ENCODE peak calls at places on chromosomes 2 and 18, in ten cellular contexts. S, O, Y, J, Z, T, C, Q, I and N are unnamed samples. For H3K27me3 and H3K4me1, the result is how much of the 10 kb centered on the place peaks cover.

GRCh38 chr2:73177645-73178255 is 24.6 kb upstream of the NOTO start:
- DNase-seq in S (no peak), O (no peak), Y (no peak), J (no peak), Z (no peak), T (no peak), C (no peak), Q (no peak), I (peak), N (no peak)

GRCh38 chr2:189466656-189467055 is 25.4 kb downstream of the WDR75 start:
- DNase-seq in S (no peak), O (peak), Y (peak), J (peak), Z (no peak), T (no peak), C (no peak), Q (no peak), I (peak), N (no peak)

GRCh38 chr2:74984947-74985637 is 26.6 kb downstream of the POLE4 start:
- DNase-seq in S (no peak), O (no peak), Y (no peak), J (no peak), Z (no peak), T (no peak), C (no peak), Q (no peak), I (peak), N (no peak)

GRCh38 chr2:219285894-219286425 is 6.8 kb downstream of the DNAJB2 start:
- DNase-seq in S (peak), O (peak), Y (no peak), J (no peak), Z (peak), T (no peak), C (no peak), Q (no peak), I (peak), N (no peak)

GRCh38 chr18:78596794-78597193 is 382.8 kb upstream of the SALL3 start:
- DNase-seq in S (no peak), O (no peak), Y (no peak), J (no peak), Z (no peak), T (no peak), C (no peak), Q (no peak), I (peak), N (no peak)

GRCh38 chr18:79613186-79613931 is 66.2 kb upstream of the CTDP1 start:
- DNase-seq in S (no peak), O (no peak), Y (no peak), J (no peak), Z (peak), T (no peak), C (no peak), Q (no peak), I (no peak), N (no peak)

GRCh38 chr18:13616041-13616440 is 110.3 kb downstream of the FAM210A start:
- DNase-seq in S (no peak), O (no peak), Y (no peak), J (no peak), Z (no peak), T (no peak), C (no peak), Q (peak), I (no peak), N (no peak)

GRCh38 chr2:241224068-241224850 is 35.8 kb downstream of the ANO7 start:
- DNase-seq in S (peak), O (no peak), Y (peak), J (peak), Z (no peak), T (peak), C (peak), Q (no peak), I (peak), N (peak)

GRCh38 chr2:205689837-205690236 is 7.5 kb downstream of the NRP2 start:
- DNase-seq in S (no peak), O (no peak), Y (no peak), J (no peak), Z (no peak), T (no peak), C (no peak), Q (no peak), I (no peak), N (no peak)

GRCh38 chr18:69435000-69435399 is 34.3 kb downstream of the DOK6 start:
- DNase-seq in S (no peak), O (no peak), Y (no peak), J (no peak), Z (no peak), T (no peak), C (no peak), Q (no peak), I (no peak), N (no peak)

GRCh38 chr2:181741756-181742155 is 61.4 kb upstream of the NEUROD1 start:
- DNase-seq in S (no peak), O (no peak), Y (no peak), J (peak), Z (no peak), T (no peak), C (no peak), Q (no peak), I (no peak), N (no peak)

GRCh38 chr2:144406111-144406788 is 113.7 kb downstream of the ZEB2 start:
- DNase-seq in S (no peak), O (no peak), Y (no peak), J (no peak), Z (no peak), T (no peak), C (no peak), Q (no peak), I (no peak), N (no peak)

GRCh38 chr2:120485096-120485495 is 139.2 kb downstream of the INHBB start:
- DNase-seq in S (no peak), O (no peak), Y (no peak), J (no peak), Z (no peak), T (no peak), C (no peak), Q (no peak), I (no peak), N (peak)
- H3K27me3 ChIP-seq in S (under half), O (under half), Y (under half), J (under half), Z (under half), T (half or more), C (under half), Q (under half), I (under half), N (under half)

GRCh38 chr2:47520302-47520630 is 117.3 kb downstream of the MSH2 start:
- DNase-seq in S (no peak), O (no peak), Y (no peak), J (no peak), Z (no peak), T (no peak), C (no peak), Q (no peak), I (no peak), N (no peak)

GRCh38 chr2:47528874-47529273 is 125.9 kb downstream of the MSH2 start:
- DNase-seq in S (no peak), O (no peak), Y (no peak), J (no peak), Z (no peak), T (no peak), C (no peak), Q (no peak), I (no peak), N (no peak)

GRCh38 chr2:47520825-47521665 is 118.1 kb downstream of the MSH2 start:
- DNase-seq in S (peak), O (no peak), Y (no peak), J (peak), Z (no peak), T (peak), C (peak), Q (no peak), I (peak), N (peak)

GRCh38 chr2:47521666-47522285 is 118.8 kb downstream of the MSH2 start:
- DNase-seq in S (no peak), O (no peak), Y (no peak), J (no peak), Z (no peak), T (no peak), C (no peak), Q (no peak), I (no peak), N (no peak)

DNA sequence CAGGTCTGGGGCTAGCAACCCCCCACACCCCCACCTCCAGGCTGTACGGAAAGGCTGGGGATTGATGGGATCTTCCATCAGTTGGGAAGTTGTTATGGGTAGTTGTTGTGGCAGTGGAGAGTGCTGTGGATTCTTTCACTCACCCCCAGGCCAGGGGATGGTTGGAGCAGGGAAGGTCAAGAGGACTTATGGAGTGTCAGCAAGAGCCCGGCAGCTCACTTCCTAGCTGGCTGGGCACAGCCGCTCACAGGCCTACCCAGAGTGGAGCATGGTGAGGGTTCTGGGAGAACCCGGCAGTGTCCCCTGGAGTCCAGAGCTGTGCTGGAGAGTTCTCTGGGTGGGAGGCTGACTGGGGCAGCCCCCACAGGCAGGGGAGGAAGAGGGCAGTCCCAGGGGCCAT is 122.2 kb downstream of the MSH2 start:
- DNase-seq in S (no peak), O (peak), Y (no peak), J (no peak), Z (no peak), T (no peak), C (no peak), Q (no peak), I (no peak), N (no peak)
- H3K4me1 ChIP-seq in S (under half), O (under half), Y (under half), J (under half), Z (under half), T (under half), C (under half), Q (under half), I (under half), N (under half)

GRCh38 chr2:172093416-172094318 is 8.4 kb downstream of the DLX1 start:
- DNase-seq in S (no peak), O (no peak), Y (no peak), J (no peak), Z (no peak), T (no peak), C (no peak), Q (no peak), I (peak), N (no peak)
- H3K27me3 ChIP-seq in S (under half), O (half or more), Y (under half), J (under half), Z (half or more), T (half or more), C (half or more), Q (half or more), I (half or more), N (under half)

GRCh38 chr2:236578411-236578846 is 8.8 kb downstream of the ACKR3 start:
- DNase-seq in S (no peak), O (no peak), Y (no peak), J (no peak), Z (no peak), T (no peak), C (no peak), Q (no peak), I (no peak), N (no peak)
- H3K4me1 ChIP-seq in S (under half), O (under half), Y (under half), J (under half), Z (under half), T (half or more), C (under half), Q (under half), I (under half), N (under half)